ENCODE peak calls at places on chromosome 9, in eight cellular contexts. One of them, this sample, is unnamed.

GRCh38 chr9:37407468-37407867 is 15.0 kb upstream of the GRHPR start:
- DNase-seq in transverse colon: no peak
- DNase-seq in K562: no peak
- DNase-seq in HepG2: peak
- DNase-seq in H1: no peak
- DNase-seq in stomach: no peak
- DNase-seq in A549: peak
- DNase-seq in sigmoid colon: no peak
- DNase-seq in this sample: no peak

GRCh38 chr9:137129089-137129455 is 9.9 kb upstream of the GRIN1 start:
- DNase-seq in transverse colon: no peak
- DNase-seq in K562: peak
- DNase-seq in HepG2: no peak
- DNase-seq in H1: no peak
- DNase-seq in stomach: peak
- DNase-seq in A549: peak
- DNase-seq in sigmoid colon: no peak
- DNase-seq in this sample: no peak

GRCh38 chr9:78967557-78968212 is 604.1 kb upstream of the TLE4 start:
- DNase-seq in transverse colon: no peak
- DNase-seq in K562: no peak
- DNase-seq in HepG2: peak
- DNase-seq in H1: no peak
- DNase-seq in stomach: no peak
- DNase-seq in A549: peak
- DNase-seq in sigmoid colon: no peak
- DNase-seq in this sample: no peak

GRCh38 chr9:135596211-135596610 is 34.7 kb downstream of the PAEP start:
- DNase-seq in transverse colon: no peak
- DNase-seq in K562: no peak
- DNase-seq in HepG2: no peak
- DNase-seq in H1: no peak
- DNase-seq in stomach: no peak
- DNase-seq in A549: no peak
- DNase-seq in sigmoid colon: no peak
- DNase-seq in this sample: no peak

GRCh38 chr9:714675-715074 is 126.8 kb upstream of the DMRT1 start:
- DNase-seq in transverse colon: no peak
- DNase-seq in K562: no peak
- DNase-seq in HepG2: no peak
- DNase-seq in H1: no peak
- DNase-seq in stomach: no peak
- DNase-seq in A549: no peak
- DNase-seq in sigmoid colon: no peak
- DNase-seq in this sample: no peak

GRCh38 chr9:98678244-98678842 is 30.4 kb downstream of the GABBR2 start:
- DNase-seq in transverse colon: peak
- DNase-seq in K562: no peak
- DNase-seq in HepG2: no peak
- DNase-seq in H1: peak
- DNase-seq in stomach: no peak
- DNase-seq in A549: peak
- DNase-seq in sigmoid colon: no peak
- DNase-seq in this sample: no peak

GRCh38 chr9:120643096-120643495 is 63.1 kb upstream of the CDK5RAP2 start:
- DNase-seq in transverse colon: no peak
- DNase-seq in K562: no peak
- DNase-seq in HepG2: no peak
- DNase-seq in H1: no peak
- DNase-seq in stomach: no peak
- DNase-seq in A549: no peak
- DNase-seq in sigmoid colon: no peak
- DNase-seq in this sample: no peak

GRCh38 chr9:35193762-35194161 is 32.0 kb downstream of the UNC13B start:
- DNase-seq in transverse colon: no peak
- DNase-seq in K562: no peak
- DNase-seq in HepG2: peak
- DNase-seq in H1: no peak
- DNase-seq in stomach: no peak
- DNase-seq in A549: no peak
- DNase-seq in sigmoid colon: no peak
- DNase-seq in this sample: no peak

DNA sequence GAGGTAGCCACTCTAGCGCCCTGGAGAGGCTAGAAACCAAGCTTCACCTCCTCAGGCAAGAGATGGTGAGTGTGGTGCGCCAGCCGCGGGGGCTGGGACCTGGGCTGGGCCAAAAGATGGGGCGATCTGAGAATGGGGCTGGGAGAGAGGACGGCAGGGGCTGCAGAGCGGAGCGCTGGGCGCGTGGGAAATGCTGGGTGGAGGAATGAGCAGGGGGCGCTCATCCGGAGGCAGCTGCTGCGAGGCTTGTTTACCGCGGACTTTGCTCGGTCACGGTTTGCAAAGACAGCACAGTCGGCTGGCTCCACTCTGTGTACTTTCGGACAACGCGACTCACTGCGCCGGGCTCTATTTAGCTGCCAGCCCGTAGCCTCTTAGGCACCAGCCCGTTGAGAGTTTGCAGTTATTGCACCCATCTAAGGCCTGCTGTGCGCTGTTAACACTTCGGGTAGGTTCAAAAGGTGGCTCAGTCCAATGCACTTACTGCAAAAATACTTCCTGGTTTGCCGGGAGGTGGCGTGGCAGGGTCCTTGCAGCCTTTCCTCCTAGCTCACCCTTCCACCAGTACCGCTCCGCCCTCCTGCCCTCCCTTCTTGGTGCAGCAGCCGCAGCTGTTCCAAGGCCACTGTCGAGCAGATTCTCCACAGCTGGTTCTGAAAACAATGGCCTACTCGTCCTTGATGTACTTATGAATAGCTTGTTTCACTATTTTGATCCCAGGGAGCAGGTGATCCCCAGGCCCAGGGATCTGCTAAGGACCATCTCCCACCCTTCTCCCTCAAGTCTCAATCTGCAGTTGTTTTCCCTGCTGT is 1.3 kb downstream of the LURAP1L start:
- DNase-seq in transverse colon: peak
- DNase-seq in K562: peak
- DNase-seq in HepG2: peak
- DNase-seq in H1: peak
- DNase-seq in stomach: peak
- DNase-seq in A549: peak
- DNase-seq in sigmoid colon: peak
- DNase-seq in this sample: peak
- TF ChIP-seq EP300 in transverse colon: no peak
- TF ChIP-seq EP300 in K562: no peak
- TF ChIP-seq EP300 in HepG2: peak
- TF ChIP-seq EP300 in H1: peak
- TF ChIP-seq EP300 in stomach: no peak
- TF ChIP-seq EP300 in A549: no peak
- TF ChIP-seq EP300 in sigmoid colon: no peak
- TF ChIP-seq EP300 in this sample: no peak

DNA sequence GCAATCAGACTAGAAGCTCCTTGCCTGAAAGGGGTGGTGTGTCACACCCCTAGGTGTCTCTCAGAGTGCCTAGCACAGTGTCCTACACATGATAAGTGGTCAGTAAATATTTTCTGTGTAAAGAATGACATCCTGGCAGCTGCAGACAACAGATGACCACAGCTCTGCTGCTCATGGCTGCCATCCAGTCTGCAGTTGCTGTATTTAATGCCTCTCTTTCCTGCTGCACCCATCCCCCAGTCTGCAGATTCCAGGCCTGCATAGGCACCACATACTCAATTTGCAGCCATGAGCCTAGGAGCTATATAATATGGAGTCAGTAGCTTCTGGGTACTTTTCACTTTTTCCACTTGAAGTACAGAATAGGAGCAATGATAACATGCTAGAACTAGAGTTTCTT is 94.9 kb upstream of the NR4A3 start:
- DNase-seq in transverse colon: no peak
- DNase-seq in K562: no peak
- DNase-seq in HepG2: no peak
- DNase-seq in H1: no peak
- DNase-seq in stomach: no peak
- DNase-seq in A549: no peak
- DNase-seq in sigmoid colon: no peak
- DNase-seq in this sample: no peak
- TF ChIP-seq EP300 in transverse colon: no peak
- TF ChIP-seq EP300 in K562: no peak
- TF ChIP-seq EP300 in HepG2: no peak
- TF ChIP-seq EP300 in H1: no peak
- TF ChIP-seq EP300 in stomach: no peak
- TF ChIP-seq EP300 in A549: no peak
- TF ChIP-seq EP300 in sigmoid colon: no peak
- TF ChIP-seq EP300 in this sample: no peak

GRCh38 chr9:94872921-94873511 is 146.5 kb downstream of the AOPEP start:
- DNase-seq in transverse colon: no peak
- DNase-seq in K562: no peak
- DNase-seq in HepG2: no peak
- DNase-seq in H1: no peak
- DNase-seq in stomach: no peak
- DNase-seq in A549: no peak
- DNase-seq in sigmoid colon: no peak
- DNase-seq in this sample: no peak

GRCh38 chr9:94870465-94870792 is 143.9 kb downstream of the AOPEP start:
- DNase-seq in transverse colon: no peak
- DNase-seq in K562: no peak
- DNase-seq in HepG2: no peak
- DNase-seq in H1: no peak
- DNase-seq in stomach: no peak
- DNase-seq in A549: no peak
- DNase-seq in sigmoid colon: no peak
- DNase-seq in this sample: no peak

GRCh38 chr9:94868462-94868861 is 142.0 kb downstream of the AOPEP start:
- DNase-seq in transverse colon: no peak
- DNase-seq in K562: no peak
- DNase-seq in HepG2: no peak
- DNase-seq in H1: no peak
- DNase-seq in stomach: no peak
- DNase-seq in A549: no peak
- DNase-seq in sigmoid colon: no peak
- DNase-seq in this sample: no peak

GRCh38 chr9:94869415-94869838 is 142.9 kb downstream of the AOPEP start:
- DNase-seq in transverse colon: no peak
- DNase-seq in K562: no peak
- DNase-seq in HepG2: no peak
- DNase-seq in H1: no peak
- DNase-seq in stomach: no peak
- DNase-seq in A549: peak
- DNase-seq in sigmoid colon: no peak
- DNase-seq in this sample: no peak

DNA sequence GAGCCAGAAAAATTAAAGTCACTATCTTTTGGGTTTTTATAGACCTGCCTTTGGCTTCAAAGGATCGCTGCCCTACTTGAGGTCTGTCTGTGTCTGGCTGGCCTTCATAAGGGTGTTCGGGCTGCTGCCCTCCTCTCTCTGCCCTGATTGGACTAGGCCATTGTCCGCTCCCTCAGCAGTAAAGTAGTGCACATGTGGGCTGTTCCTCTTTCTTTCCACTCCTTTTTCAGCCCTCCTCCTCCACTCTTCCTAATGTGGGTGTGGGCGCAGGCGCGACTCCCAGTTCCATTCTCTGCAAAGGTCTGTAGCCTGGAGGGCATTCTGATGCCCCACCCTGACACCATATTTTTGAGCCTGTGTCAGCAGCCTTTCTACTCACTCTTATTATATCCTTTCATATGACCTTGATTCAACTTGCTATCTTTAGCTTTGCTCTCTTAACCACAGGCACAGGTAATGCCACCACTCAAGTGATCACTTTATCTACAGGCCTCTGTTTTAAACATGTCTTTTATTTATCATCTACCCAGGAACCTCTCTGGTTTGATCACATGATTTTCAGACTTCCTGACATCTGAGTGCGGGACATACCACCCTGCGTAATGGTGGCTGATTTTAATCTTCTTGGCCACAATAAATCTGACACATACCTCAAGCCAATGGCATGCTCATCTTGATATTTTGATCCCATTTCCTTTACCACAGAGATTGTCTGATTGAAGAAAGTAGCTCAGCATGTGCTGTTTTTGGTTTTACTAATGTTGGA is 144.5 kb downstream of the AOPEP start:
- DNase-seq in transverse colon: no peak
- DNase-seq in K562: no peak
- DNase-seq in HepG2: no peak
- DNase-seq in H1: no peak
- DNase-seq in stomach: no peak
- DNase-seq in A549: peak
- DNase-seq in sigmoid colon: no peak
- DNase-seq in this sample: no peak
- TF ChIP-seq EP300 in transverse colon: no peak
- TF ChIP-seq EP300 in K562: no peak
- TF ChIP-seq EP300 in HepG2: no peak
- TF ChIP-seq EP300 in H1: no peak
- TF ChIP-seq EP300 in stomach: no peak
- TF ChIP-seq EP300 in A549: no peak
- TF ChIP-seq EP300 in sigmoid colon: no peak
- TF ChIP-seq EP300 in this sample: no peak

GRCh38 chr9:16105576-16105975 is 552.7 kb downstream of the CCDC171 start:
- DNase-seq in transverse colon: no peak
- DNase-seq in K562: no peak
- DNase-seq in HepG2: no peak
- DNase-seq in H1: no peak
- DNase-seq in stomach: no peak
- DNase-seq in A549: no peak
- DNase-seq in sigmoid colon: no peak
- DNase-seq in this sample: no peak

GRCh38 chr9:16102154-16102553 is 549.3 kb downstream of the CCDC171 start:
- DNase-seq in transverse colon: no peak
- DNase-seq in K562: no peak
- DNase-seq in HepG2: no peak
- DNase-seq in H1: no peak
- DNase-seq in stomach: no peak
- DNase-seq in A549: no peak
- DNase-seq in sigmoid colon: no peak
- DNase-seq in this sample: no peak

GRCh38 chr9:16099901-16100300 is 547.1 kb downstream of the CCDC171 start:
- DNase-seq in transverse colon: no peak
- DNase-seq in K562: no peak
- DNase-seq in HepG2: no peak
- DNase-seq in H1: no peak
- DNase-seq in stomach: no peak
- DNase-seq in A549: no peak
- DNase-seq in sigmoid colon: no peak
- DNase-seq in this sample: no peak

GRCh38 chr9:16103613-16104012 is 550.8 kb downstream of the CCDC171 start:
- DNase-seq in transverse colon: peak
- DNase-seq in K562: no peak
- DNase-seq in HepG2: no peak
- DNase-seq in H1: no peak
- DNase-seq in stomach: no peak
- DNase-seq in A549: no peak
- DNase-seq in sigmoid colon: peak
- DNase-seq in this sample: peak

DNA sequence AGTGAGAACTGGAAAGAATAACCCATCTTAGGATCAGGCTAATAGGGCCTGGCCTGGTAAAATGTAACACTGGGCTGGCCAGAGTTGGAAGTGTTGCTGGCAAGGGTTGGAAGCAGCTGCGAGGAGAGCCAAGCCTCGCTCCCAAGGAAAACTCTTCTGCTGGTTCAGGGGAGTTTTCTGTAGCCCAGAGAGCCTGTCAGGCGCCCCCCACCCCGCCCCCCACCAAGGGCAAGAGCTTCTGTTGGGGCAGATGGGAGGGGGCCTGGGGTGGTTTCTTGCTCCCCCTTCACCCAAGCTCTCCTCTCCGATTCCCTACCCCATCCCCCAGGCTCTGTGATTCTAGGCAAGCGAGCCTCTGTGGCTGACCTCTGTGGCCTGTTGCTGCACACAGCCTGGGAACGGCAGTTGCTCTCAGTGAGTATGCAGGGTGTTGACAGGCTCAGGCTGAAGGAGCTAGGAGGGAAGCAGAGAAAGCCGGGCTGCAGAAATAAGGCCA is 547.8 kb downstream of the CCDC171 start:
- DNase-seq in transverse colon: peak
- DNase-seq in K562: no peak
- DNase-seq in HepG2: no peak
- DNase-seq in H1: no peak
- DNase-seq in stomach: no peak
- DNase-seq in A549: no peak
- DNase-seq in sigmoid colon: peak
- DNase-seq in this sample: peak
- TF ChIP-seq EP300 in transverse colon: no peak
- TF ChIP-seq EP300 in K562: no peak
- TF ChIP-seq EP300 in HepG2: no peak
- TF ChIP-seq EP300 in H1: no peak
- TF ChIP-seq EP300 in stomach: no peak
- TF ChIP-seq EP300 in A549: no peak
- TF ChIP-seq EP300 in sigmoid colon: no peak
- TF ChIP-seq EP300 in this sample: no peak

This sample was measured in ovary.